ENCODE peak calls at places on chromosomes 6 and 20, in nine cellular contexts. One of them, this sample, is unnamed.

GRCh38 chr6:4776967-4777925 is 1.0 kb downstream of the CDYL start:
- DNase-seq in T-helper 1 cell: peak
- DNase-seq in MV-4-11: no peak
- DNase-seq in activated CD4-positive, alpha-beta T cell treated with anti-CD3 and anti-CD28 coated beads for 1 hour: peak
- DNase-seq in retina: peak
- DNase-seq in IMR-90: peak
- DNase-seq in NAMALWA: peak
- DNase-seq in GM04503: no peak
- DNase-seq in cardiac muscle cell: peak
- DNase-seq in this sample: no peak

GRCh38 chr20:33693274-33693673 is 7.1 kb upstream of the E2F1 start:
- DNase-seq in T-helper 1 cell: no peak
- DNase-seq in MV-4-11: no peak
- DNase-seq in activated CD4-positive, alpha-beta T cell treated with anti-CD3 and anti-CD28 coated beads for 1 hour: no peak
- DNase-seq in retina: no peak
- DNase-seq in IMR-90: no peak
- DNase-seq in NAMALWA: no peak
- DNase-seq in GM04503: no peak
- DNase-seq in cardiac muscle cell: no peak
- DNase-seq in this sample: no peak

GRCh38 chr6:21023210-21023609 is 489.0 kb downstream of the CDKAL1 start:
- DNase-seq in T-helper 1 cell: no peak
- DNase-seq in MV-4-11: no peak
- DNase-seq in activated CD4-positive, alpha-beta T cell treated with anti-CD3 and anti-CD28 coated beads for 1 hour: no peak
- DNase-seq in retina: no peak
- DNase-seq in IMR-90: no peak
- DNase-seq in NAMALWA: no peak
- DNase-seq in GM04503: no peak
- DNase-seq in cardiac muscle cell: no peak
- DNase-seq in this sample: no peak

GRCh38 chr20:5191829-5192569 is 65.2 kb downstream of the CDS2 start:
- DNase-seq in T-helper 1 cell: peak
- DNase-seq in MV-4-11: peak
- DNase-seq in activated CD4-positive, alpha-beta T cell treated with anti-CD3 and anti-CD28 coated beads for 1 hour: no peak
- DNase-seq in retina: peak
- DNase-seq in IMR-90: peak
- DNase-seq in NAMALWA: peak
- DNase-seq in GM04503: no peak
- DNase-seq in cardiac muscle cell: peak
- DNase-seq in this sample: peak

GRCh38 chr6:33620158-33620583 is 951 bp upstream of the ITPR3 start:
- DNase-seq in T-helper 1 cell: peak
- DNase-seq in MV-4-11: no peak
- DNase-seq in activated CD4-positive, alpha-beta T cell treated with anti-CD3 and anti-CD28 coated beads for 1 hour: no peak
- DNase-seq in retina: peak
- DNase-seq in IMR-90: no peak
- DNase-seq in NAMALWA: peak
- DNase-seq in GM04503: no peak
- DNase-seq in cardiac muscle cell: no peak
- DNase-seq in this sample: no peak

GRCh38 chr6:64280569-64280968 is 645.0 kb downstream of the PHF3 start:
- DNase-seq in T-helper 1 cell: no peak
- DNase-seq in MV-4-11: peak
- DNase-seq in activated CD4-positive, alpha-beta T cell treated with anti-CD3 and anti-CD28 coated beads for 1 hour: no peak
- DNase-seq in retina: peak
- DNase-seq in IMR-90: peak
- DNase-seq in NAMALWA: peak
- DNase-seq in GM04503: no peak
- DNase-seq in cardiac muscle cell: peak
- DNase-seq in this sample: no peak

GRCh38 chr6:146878564-146879343 is 280.0 kb downstream of the ADGB start:
- DNase-seq in T-helper 1 cell: no peak
- DNase-seq in MV-4-11: peak
- DNase-seq in activated CD4-positive, alpha-beta T cell treated with anti-CD3 and anti-CD28 coated beads for 1 hour: no peak
- DNase-seq in retina: no peak
- DNase-seq in IMR-90: no peak
- DNase-seq in NAMALWA: no peak
- DNase-seq in GM04503: no peak
- DNase-seq in cardiac muscle cell: no peak
- DNase-seq in this sample: no peak

GRCh38 chr6:52152692-52153091 is 33.5 kb upstream of the IL17A start:
- DNase-seq in T-helper 1 cell: no peak
- DNase-seq in MV-4-11: no peak
- DNase-seq in activated CD4-positive, alpha-beta T cell treated with anti-CD3 and anti-CD28 coated beads for 1 hour: no peak
- DNase-seq in retina: peak
- DNase-seq in IMR-90: no peak
- DNase-seq in NAMALWA: no peak
- DNase-seq in GM04503: no peak
- DNase-seq in cardiac muscle cell: peak
- DNase-seq in this sample: no peak

GRCh38 chr6:87670707-87671106 is 31.3 kb downstream of the AKIRIN2 start:
- DNase-seq in T-helper 1 cell: no peak
- DNase-seq in MV-4-11: no peak
- DNase-seq in activated CD4-positive, alpha-beta T cell treated with anti-CD3 and anti-CD28 coated beads for 1 hour: no peak
- DNase-seq in retina: no peak
- DNase-seq in IMR-90: no peak
- DNase-seq in NAMALWA: no peak
- DNase-seq in GM04503: no peak
- DNase-seq in cardiac muscle cell: no peak
- DNase-seq in this sample: no peak

GRCh38 chr20:50959543-50960126 is 1.0 kb downstream of the MOCS3 start:
- DNase-seq in T-helper 1 cell: no peak
- DNase-seq in MV-4-11: no peak
- DNase-seq in activated CD4-positive, alpha-beta T cell treated with anti-CD3 and anti-CD28 coated beads for 1 hour: no peak
- DNase-seq in retina: no peak
- DNase-seq in IMR-90: no peak
- DNase-seq in NAMALWA: no peak
- DNase-seq in GM04503: no peak
- DNase-seq in cardiac muscle cell: no peak
- DNase-seq in this sample: no peak

GRCh38 chr6:1574083-1574761 is 35.5 kb upstream of the FOXC1 start:
- DNase-seq in T-helper 1 cell: no peak
- DNase-seq in MV-4-11: no peak
- DNase-seq in activated CD4-positive, alpha-beta T cell treated with anti-CD3 and anti-CD28 coated beads for 1 hour: no peak
- DNase-seq in retina: peak
- DNase-seq in IMR-90: no peak
- DNase-seq in NAMALWA: no peak
- DNase-seq in GM04503: no peak
- DNase-seq in cardiac muscle cell: no peak
- DNase-seq in this sample: no peak

GRCh38 chr6:85126448-85127178 is 323.3 kb upstream of the NT5E start:
- DNase-seq in T-helper 1 cell: no peak
- DNase-seq in MV-4-11: peak
- DNase-seq in activated CD4-positive, alpha-beta T cell treated with anti-CD3 and anti-CD28 coated beads for 1 hour: no peak
- DNase-seq in retina: peak
- DNase-seq in IMR-90: peak
- DNase-seq in NAMALWA: peak
- DNase-seq in GM04503: no peak
- DNase-seq in cardiac muscle cell: peak
- DNase-seq in this sample: no peak

GRCh38 chr20:34639755-34640222 is 37.1 kb downstream of the PIGU start:
- DNase-seq in T-helper 1 cell: no peak
- DNase-seq in MV-4-11: no peak
- DNase-seq in activated CD4-positive, alpha-beta T cell treated with anti-CD3 and anti-CD28 coated beads for 1 hour: no peak
- DNase-seq in retina: peak
- DNase-seq in IMR-90: no peak
- DNase-seq in NAMALWA: no peak
- DNase-seq in GM04503: no peak
- DNase-seq in cardiac muscle cell: peak
- DNase-seq in this sample: no peak

GRCh38 chr6:111591370-111591900 is 14.2 kb downstream of the TRAF3IP2 start:
- DNase-seq in T-helper 1 cell: no peak
- DNase-seq in MV-4-11: no peak
- DNase-seq in activated CD4-positive, alpha-beta T cell treated with anti-CD3 and anti-CD28 coated beads for 1 hour: no peak
- DNase-seq in retina: no peak
- DNase-seq in IMR-90: peak
- DNase-seq in NAMALWA: no peak
- DNase-seq in GM04503: peak
- DNase-seq in cardiac muscle cell: no peak
- DNase-seq in this sample: peak

GRCh38 chr6:3390698-3391097 is 66.2 kb downstream of the SLC22A23 start:
- DNase-seq in T-helper 1 cell: no peak
- DNase-seq in MV-4-11: no peak
- DNase-seq in activated CD4-positive, alpha-beta T cell treated with anti-CD3 and anti-CD28 coated beads for 1 hour: no peak
- DNase-seq in retina: no peak
- DNase-seq in IMR-90: peak
- DNase-seq in NAMALWA: no peak
- DNase-seq in GM04503: peak
- DNase-seq in cardiac muscle cell: no peak
- DNase-seq in this sample: no peak

GRCh38 chr6:167932468-167933276 is 64.8 kb upstream of the KIF25 start:
- DNase-seq in T-helper 1 cell: no peak
- DNase-seq in MV-4-11: peak
- DNase-seq in activated CD4-positive, alpha-beta T cell treated with anti-CD3 and anti-CD28 coated beads for 1 hour: no peak
- DNase-seq in retina: no peak
- DNase-seq in IMR-90: no peak
- DNase-seq in NAMALWA: no peak
- DNase-seq in GM04503: peak
- DNase-seq in cardiac muscle cell: no peak
- DNase-seq in this sample: no peak

GRCh38 chr20:17571967-17572638 is 2.2 kb downstream of the DSTN start:
- DNase-seq in T-helper 1 cell: no peak
- DNase-seq in MV-4-11: no peak
- DNase-seq in activated CD4-positive, alpha-beta T cell treated with anti-CD3 and anti-CD28 coated beads for 1 hour: no peak
- DNase-seq in retina: no peak
- DNase-seq in IMR-90: no peak
- DNase-seq in NAMALWA: peak
- DNase-seq in GM04503: no peak
- DNase-seq in cardiac muscle cell: no peak
- DNase-seq in this sample: no peak

GRCh38 chr6:86936834-86937218 is 502 bp upstream of the HTR1E start:
- DNase-seq in T-helper 1 cell: no peak
- DNase-seq in MV-4-11: no peak
- DNase-seq in activated CD4-positive, alpha-beta T cell treated with anti-CD3 and anti-CD28 coated beads for 1 hour: no peak
- DNase-seq in retina: no peak
- DNase-seq in IMR-90: no peak
- DNase-seq in NAMALWA: no peak
- DNase-seq in GM04503: no peak
- DNase-seq in cardiac muscle cell: no peak
- DNase-seq in this sample: no peak

GRCh38 chr6:44679906-44680698 is 292.6 kb downstream of the CDC5L start:
- DNase-seq in T-helper 1 cell: no peak
- DNase-seq in MV-4-11: no peak
- DNase-seq in activated CD4-positive, alpha-beta T cell treated with anti-CD3 and anti-CD28 coated beads for 1 hour: no peak
- DNase-seq in retina: no peak
- DNase-seq in IMR-90: no peak
- DNase-seq in NAMALWA: no peak
- DNase-seq in GM04503: no peak
- DNase-seq in cardiac muscle cell: no peak
- DNase-seq in this sample: no peak

GRCh38 chr20:31811796-31812728 is 7.1 kb upstream of the MYLK2 start:
- DNase-seq in T-helper 1 cell: no peak
- DNase-seq in MV-4-11: no peak
- DNase-seq in activated CD4-positive, alpha-beta T cell treated with anti-CD3 and anti-CD28 coated beads for 1 hour: no peak
- DNase-seq in retina: no peak
- DNase-seq in IMR-90: peak
- DNase-seq in NAMALWA: no peak
- DNase-seq in GM04503: no peak
- DNase-seq in cardiac muscle cell: peak
- DNase-seq in this sample: peak

GRCh38 chr6:92132446-92132845 is 1286.9 kb downstream of the EPHA7 start:
- DNase-seq in T-helper 1 cell: no peak
- DNase-seq in MV-4-11: peak
- DNase-seq in activated CD4-positive, alpha-beta T cell treated with anti-CD3 and anti-CD28 coated beads for 1 hour: no peak
- DNase-seq in retina: no peak
- DNase-seq in IMR-90: no peak
- DNase-seq in NAMALWA: no peak
- DNase-seq in GM04503: no peak
- DNase-seq in cardiac muscle cell: no peak
- DNase-seq in this sample: no peak

GRCh38 chr6:56268266-56268665 is 20.9 kb upstream of the COL21A1 start:
- DNase-seq in T-helper 1 cell: no peak
- DNase-seq in MV-4-11: no peak
- DNase-seq in activated CD4-positive, alpha-beta T cell treated with anti-CD3 and anti-CD28 coated beads for 1 hour: no peak
- DNase-seq in retina: no peak
- DNase-seq in IMR-90: no peak
- DNase-seq in NAMALWA: no peak
- DNase-seq in GM04503: no peak
- DNase-seq in cardiac muscle cell: no peak
- DNase-seq in this sample: no peak

GRCh38 chr20:1267161-1267560 is 1.1 kb downstream of the SNPH start:
- DNase-seq in T-helper 1 cell: no peak
- DNase-seq in MV-4-11: no peak
- DNase-seq in activated CD4-positive, alpha-beta T cell treated with anti-CD3 and anti-CD28 coated beads for 1 hour: no peak
- DNase-seq in retina: peak
- DNase-seq in IMR-90: no peak
- DNase-seq in NAMALWA: no peak
- DNase-seq in GM04503: no peak
- DNase-seq in cardiac muscle cell: no peak
- DNase-seq in this sample: no peak

GRCh38 chr6:100382767-100383195 is 81.9 kb downstream of the SIM1 start:
- DNase-seq in T-helper 1 cell: no peak
- DNase-seq in MV-4-11: no peak
- DNase-seq in activated CD4-positive, alpha-beta T cell treated with anti-CD3 and anti-CD28 coated beads for 1 hour: no peak
- DNase-seq in retina: no peak
- DNase-seq in IMR-90: no peak
- DNase-seq in NAMALWA: no peak
- DNase-seq in GM04503: no peak
- DNase-seq in cardiac muscle cell: no peak
- DNase-seq in this sample: no peak